ENCODE peak calls at places on chromosomes 13 and 19, in five cellular contexts. L, E, V, D and M are unnamed samples. For H3K4me1, the result is how much of the 10 kb centered on the place peaks cover.

GRCh38 chr13:108859202-108860012 is 230.0 kb downstream of the MYO16 start:
- DNase-seq in L (peak), E (no peak), V (peak), D (no peak), M (peak)

GRCh38 chr19:38451036-38451435 is 17.5 kb downstream of the RYR1 start:
- DNase-seq in L (no peak), E (no peak), V (no peak), D (no peak), M (no peak)

GRCh38 chr13:45191874-45192273 is 9.0 kb downstream of the KCTD4 start:
- DNase-seq in L (no peak), E (no peak), V (no peak), D (no peak), M (no peak)

GRCh38 chr19:29665215-29665825 is at the start of gene PLEKHF1:
- DNase-seq in L (peak), E (peak), V (peak), D (peak), M (peak)

GRCh38 chr19:40363128-40363527 is 14.6 kb downstream of the PLD3 start:
- DNase-seq in L (no peak), E (no peak), V (no peak), D (no peak), M (peak)

GRCh38 chr19:13884726-13885591 is 8.0 kb downstream of the NANOS3 start:
- DNase-seq in L (no peak), E (no peak), V (no peak), D (no peak), M (peak)

GRCh38 chr19:42244452-42245220 is 2.2 kb upstream of the GSK3A start:
- DNase-seq in L (peak), E (peak), V (peak), D (peak), M (peak)

GRCh38 chr13:71786815-71787214 is 80.2 kb downstream of the DACH1 start:
- DNase-seq in L (no peak), E (no peak), V (no peak), D (peak), M (no peak)

GRCh38 chr13:51806571-51806970 is 2.6 kb upstream of the DHRS12 start:
- DNase-seq in L (peak), E (no peak), V (peak), D (no peak), M (peak)

GRCh38 chr13:40920826-40921225 is 98.3 kb downstream of the ELF1 start:
- DNase-seq in L (no peak), E (no peak), V (peak), D (no peak), M (no peak)

GRCh38 chr19:1268392-1269064 is 604 bp upstream of the CIRBP start:
- DNase-seq in L (no peak), E (no peak), V (no peak), D (no peak), M (no peak)

GRCh38 chr13:40503026-40503425 is 163.4 kb downstream of the FOXO1 start:
- DNase-seq in L (no peak), E (no peak), V (no peak), D (no peak), M (no peak)

GRCh38 chr19:12884926-12885748 is 1.9 kb downstream of the KLF1 start:
- DNase-seq in L (peak), E (peak), V (peak), D (peak), M (peak)

GRCh38 chr19:17184381-17184841 is 30.7 kb upstream of the USE1 start:
- DNase-seq in L (no peak), E (no peak), V (peak), D (no peak), M (peak)

GRCh38 chr13:54394319-54394718 is 1365.7 kb downstream of the OLFM4 start:
- DNase-seq in L (no peak), E (no peak), V (no peak), D (no peak), M (no peak)

GRCh38 chr13:30111810-30112209 is 195.5 kb downstream of the KATNAL1 start:
- DNase-seq in L (peak), E (peak), V (peak), D (no peak), M (peak)

GRCh38 chr13:100542546-100543156 is 45.9 kb downstream of the GGACT start:
- DNase-seq in L (peak), E (peak), V (peak), D (no peak), M (peak)

GRCh38 chr19:16394111-16394510 is 69.5 kb downstream of the KLF2 start:
- DNase-seq in L (no peak), E (no peak), V (no peak), D (no peak), M (peak)

GRCh38 chr19:1616875-1617274 is 11.6 kb upstream of the UQCR11 start:
- DNase-seq in L (no peak), E (no peak), V (no peak), D (no peak), M (no peak)

GRCh38 chr13:39129253-39129652 is 91.0 kb downstream of the NHLRC3 start:
- DNase-seq in L (no peak), E (no peak), V (no peak), D (peak), M (no peak)

GRCh38 chr13:28324181-28324789 is 170.6 kb downstream of the FLT1 start:
- DNase-seq in L (peak), E (peak), V (peak), D (peak), M (peak)

GRCh38 chr19:11538232-11539036 is at the start of gene CNN1:
- DNase-seq in L (no peak), E (peak), V (peak), D (peak), M (peak)

GRCh38 chr19:55254625-55254977 is 4.2 kb downstream of the PPP6R1 start:
- DNase-seq in L (no peak), E (no peak), V (no peak), D (no peak), M (no peak)

GRCh38 chr19:55253842-55254624 is 4.8 kb downstream of the PPP6R1 start:
- DNase-seq in L (no peak), E (no peak), V (no peak), D (no peak), M (no peak)

GRCh38 chr19:55256562-55257460 is 2.0 kb downstream of the PPP6R1 start:
- DNase-seq in L (no peak), E (no peak), V (peak), D (no peak), M (no peak)

GRCh38 chr19:55257461-55258411 is 1.1 kb downstream of the PPP6R1 start:
- DNase-seq in L (no peak), E (no peak), V (peak), D (peak), M (peak)

DNA sequence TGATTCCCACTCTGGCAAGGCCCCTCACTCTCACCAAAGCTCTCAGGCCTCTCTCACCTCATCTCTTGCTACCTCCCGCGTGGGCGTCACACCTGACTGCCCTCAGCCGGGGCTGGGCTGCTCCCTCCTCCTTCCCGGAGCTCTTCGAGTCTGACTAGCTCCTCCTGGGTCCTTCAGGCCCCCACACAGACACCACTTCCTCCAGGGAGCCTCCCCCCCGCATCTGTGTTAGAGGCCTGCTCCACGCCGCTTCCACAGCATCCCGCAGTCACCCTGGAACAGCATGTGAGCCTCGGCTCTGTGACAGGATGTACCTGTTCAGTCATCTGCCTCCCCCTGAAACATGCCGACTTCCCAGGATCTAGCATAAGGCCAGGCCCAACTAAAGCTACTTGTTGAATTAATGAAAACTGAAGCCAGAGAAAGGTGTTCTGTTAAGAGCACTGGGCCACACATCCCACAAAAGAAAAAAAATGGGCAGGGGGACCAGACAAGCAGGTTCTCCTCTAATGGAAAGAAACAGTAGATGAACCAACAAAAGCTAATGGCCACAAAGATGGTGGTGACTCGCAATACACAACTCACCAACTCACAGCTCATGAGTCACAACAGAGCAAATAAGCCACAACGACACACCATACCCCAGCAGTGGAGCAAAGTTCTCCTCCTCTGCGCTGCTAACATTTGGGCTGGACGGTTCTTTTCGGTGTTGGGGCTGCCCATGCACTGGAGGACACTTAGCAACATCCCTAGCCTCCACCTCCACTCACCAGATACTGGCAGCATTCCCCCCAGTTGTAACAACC is 3.0 kb downstream of the PPP6R1 start:
- DNase-seq in L (peak), E (no peak), V (peak), D (no peak), M (peak)
- H3K4me1 ChIP-seq in L (under half), E (under half), V (half or more), D (under half), M (under half)

DNA sequence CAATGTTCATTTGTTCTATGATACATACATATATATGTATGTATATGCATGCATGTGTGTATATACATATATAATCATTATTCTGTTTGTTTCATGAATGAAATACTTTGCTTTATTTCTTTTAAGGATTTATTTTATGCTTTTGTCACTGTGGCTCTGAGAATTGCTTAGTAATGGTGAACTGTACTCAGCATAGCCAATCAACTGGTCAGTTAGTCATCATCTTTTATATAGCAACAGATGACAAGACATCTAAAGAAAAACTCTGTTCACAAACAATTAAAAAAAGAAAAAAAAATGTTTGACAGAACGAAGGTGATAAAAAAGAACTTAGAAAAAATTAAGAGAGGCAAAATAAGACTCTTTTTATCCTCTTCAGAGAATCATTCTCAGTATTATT is 1440.3 kb downstream of the PCDH9 start:
- DNase-seq in L (peak), E (no peak), V (peak), D (no peak), M (peak)
- H3K4me2 ChIP-seq in L (no peak), E (no peak), V (no peak), D (no peak), M (peak)

DNA sequence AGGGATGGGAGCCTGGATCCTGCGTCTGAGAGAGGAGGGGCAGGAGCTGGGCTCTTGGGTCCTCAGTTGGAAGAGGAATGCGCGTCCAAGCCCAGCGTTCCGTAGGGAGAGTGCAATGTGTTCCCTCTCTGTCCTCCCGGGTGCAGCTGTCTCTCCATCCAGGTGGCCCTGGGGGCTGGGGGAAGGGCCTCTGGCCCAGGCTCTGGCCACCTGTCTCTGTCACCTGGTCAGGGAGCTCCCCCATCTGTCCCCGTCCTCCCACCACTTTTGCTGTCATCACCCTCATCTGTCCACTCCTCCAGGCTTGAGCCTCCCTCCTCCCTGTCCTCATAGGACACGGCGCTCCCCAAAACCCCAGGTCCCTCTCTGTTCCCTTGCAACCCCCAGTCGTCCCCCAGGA is 3.7 kb upstream of the SBK2 start:
- DNase-seq in L (no peak), E (no peak), V (no peak), D (no peak), M (peak)
- H3K4me1 ChIP-seq in L (under half), E (under half), V (under half), D (under half), M (under half)

GRCh38 chr19:54392078-54392477 is 23.2 kb upstream of the TTYH1 start:
- DNase-seq in L (no peak), E (no peak), V (no peak), D (no peak), M (no peak)
- H3K4me2 ChIP-seq in L (no peak), E (no peak), V (no peak), D (no peak), M (no peak)

GRCh38 chr19:44718441-44719261 is 19.7 kb downstream of the CEACAM16 start:
- DNase-seq in L (peak), E (peak), V (peak), D (peak), M (peak)

GRCh38 chr19:44722131-44723121 is 23.5 kb downstream of the CEACAM16 start:
- DNase-seq in L (peak), E (no peak), V (no peak), D (no peak), M (no peak)

GRCh38 chr19:44719262-44719701 is 20.3 kb downstream of the CEACAM16 start:
- DNase-seq in L (no peak), E (peak), V (no peak), D (no peak), M (no peak)

GRCh38 chr19:44723299-44723951 is 24.5 kb downstream of the CEACAM16 start:
- DNase-seq in L (no peak), E (no peak), V (no peak), D (no peak), M (no peak)

GRCh38 chr19:44720945-44721344 is 22.0 kb downstream of the CEACAM16 start:
- DNase-seq in L (no peak), E (no peak), V (no peak), D (no peak), M (no peak)
- H3K4me1 ChIP-seq in L (half or more), E (under half), V (under half), D (under half), M (under half)

GRCh38 chr13:112970552-112971287 is 1.7 kb downstream of the MCF2L start:
- DNase-seq in L (no peak), E (no peak), V (no peak), D (no peak), M (peak)

GRCh38 chr13:112967666-112968379 is 1.2 kb upstream of the MCF2L start:
- DNase-seq in L (no peak), E (no peak), V (no peak), D (peak), M (no peak)

GRCh38 chr13:112969692-112970338 is 801 bp downstream of the MCF2L start:
- DNase-seq in L (no peak), E (no peak), V (no peak), D (no peak), M (peak)

GRCh38 chr13:112968380-112968909 is 569 bp upstream of the MCF2L start:
- DNase-seq in L (no peak), E (no peak), V (no peak), D (peak), M (peak)

GRCh38 chr13:112968910-112969691 is at the start of gene MCF2L:
- DNase-seq in L (peak), E (peak), V (peak), D (peak), M (peak)
- H3K4me2 ChIP-seq in L (peak), E (peak), V (peak), D (peak), M (peak)

GRCh38 chr19:3370728-3371591 is 4.6 kb downstream of the NFIC start:
- DNase-seq in L (no peak), E (no peak), V (no peak), D (no peak), M (peak)
- H3K4me1 ChIP-seq in L (under half), E (under half), V (under half), D (under half), M (half or more)